ENCODE peak calls at places on chromosomes 5 and 9, in six cellular contexts. X, F, H, R, Z and V are unnamed samples.
A peak's percentile ranks its signal among the peaks of the same experiment; 100 is the strongest.

GRCh38 chr5:18091758-18092157 is 457.5 kb downstream of the TAF11L14 start:
- DNase-seq in R (no peak), F (no peak), H (no peak), X (no peak), Z (no peak), V (no peak)

GRCh38 chr9:84500218-84500617 is 159.7 kb upstream of the SLC28A3 start:
- DNase-seq in X (no peak), Z (no peak), H (no peak), F (no peak), R (no peak), V (no peak)

GRCh38 chr9:121274851-121275250 is 6.9 kb downstream of the GSN start:
- DNase-seq in H (no peak), R (no peak), Z (no peak), F (no peak), X (no peak), V (no peak)

GRCh38 chr5:116942622-116943021 is 368.0 kb upstream of the SEMA6A start:
- DNase-seq in H (no peak), F (no peak), X (no peak), Z (peak; percentile 84), R (peak; percentile 69), V (no peak)

GRCh38 chr9:110975969-110976368 is 62.3 kb downstream of the LPAR1 start:
- DNase-seq in H (no peak), R (no peak), Z (no peak), X (no peak), F (no peak), V (no peak)

GRCh38 chr5:67648201-67648671 is 451.6 kb upstream of the CD180 start:
- DNase-seq in H (no peak), R (no peak), X (no peak), F (no peak), Z (no peak), V (no peak)

GRCh38 chr5:170857066-170857465 is 4.8 kb upstream of the RANBP17 start:
- DNase-seq in X (no peak), R (no peak), Z (no peak), F (no peak), H (no peak), V (no peak)

GRCh38 chr5:32147959-32148358 is 26.2 kb downstream of the GOLPH3 start:
- DNase-seq in F (no peak), H (no peak), R (no peak), X (no peak), Z (no peak), V (no peak)

GRCh38 chr9:134618823-134619454 is 22.7 kb upstream of the COL5A1 start:
- DNase-seq in F (no peak), H (no peak), Z (no peak), R (no peak), X (no peak), V (peak; percentile 18)

DNA sequence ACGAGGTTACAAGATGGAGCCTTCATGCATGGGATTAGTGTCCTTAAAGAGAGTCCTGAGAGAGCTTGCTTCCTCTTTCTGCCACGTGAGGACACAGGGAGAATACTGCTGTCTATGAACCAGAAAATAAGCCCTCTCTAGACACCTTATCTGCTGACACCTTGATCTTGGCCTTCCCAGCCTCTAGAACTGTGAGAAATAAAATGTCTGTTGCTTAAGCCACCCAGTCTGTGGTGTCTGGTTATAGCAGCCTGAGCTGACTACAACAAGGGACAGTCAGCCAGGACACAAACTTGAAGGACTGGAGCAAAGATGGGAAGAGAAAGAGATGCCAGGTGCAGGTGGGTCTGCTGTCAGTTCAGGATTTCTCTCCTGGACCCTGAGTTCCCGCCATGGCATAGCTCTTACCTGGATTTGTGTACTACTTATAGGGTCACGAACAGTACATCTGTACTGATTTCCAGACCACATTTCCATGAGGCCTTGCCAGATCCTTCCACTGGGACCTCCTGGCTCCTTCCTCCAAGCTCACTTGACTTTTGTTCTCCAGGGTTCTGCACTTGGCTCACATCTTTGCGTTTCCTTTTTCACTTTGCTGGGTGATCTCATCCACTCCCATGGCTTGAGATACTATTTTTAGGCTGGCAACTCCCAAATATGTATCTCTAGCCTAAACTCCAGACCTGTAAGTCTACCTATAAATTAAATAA is 44.8 kb upstream of the LIFR start:
- DNase-seq in X (no peak), H (no peak), R (no peak), Z (no peak), F (no peak), V (no peak)
- H3K4ac ChIP-seq in X (no peak overlapping the region), H (no peak overlapping the region), R (no peak overlapping the region), Z (no peak overlapping the region), F (no peak overlapping the region), V (no peak overlapping the region)

GRCh38 chr9:106974341-106974740 is 111.4 kb downstream of the ZNF462 start:
- DNase-seq in Z (no peak), F (no peak), H (no peak), R (no peak), X (no peak), V (no peak)

GRCh38 chr9:106969696-106970095 is 106.7 kb downstream of the ZNF462 start:
- DNase-seq in F (no peak), X (no peak), H (no peak), Z (no peak), R (no peak), V (no peak)

GRCh38 chr9:106970976-106971457 is 108.1 kb downstream of the ZNF462 start:
- DNase-seq in F (no peak), R (no peak), Z (no peak), X (no peak), H (no peak), V (no peak)

GRCh38 chr9:106966481-106966880 is 103.5 kb downstream of the ZNF462 start:
- DNase-seq in H (no peak), Z (no peak), F (no peak), R (no peak), X (no peak), V (no peak)

DNA sequence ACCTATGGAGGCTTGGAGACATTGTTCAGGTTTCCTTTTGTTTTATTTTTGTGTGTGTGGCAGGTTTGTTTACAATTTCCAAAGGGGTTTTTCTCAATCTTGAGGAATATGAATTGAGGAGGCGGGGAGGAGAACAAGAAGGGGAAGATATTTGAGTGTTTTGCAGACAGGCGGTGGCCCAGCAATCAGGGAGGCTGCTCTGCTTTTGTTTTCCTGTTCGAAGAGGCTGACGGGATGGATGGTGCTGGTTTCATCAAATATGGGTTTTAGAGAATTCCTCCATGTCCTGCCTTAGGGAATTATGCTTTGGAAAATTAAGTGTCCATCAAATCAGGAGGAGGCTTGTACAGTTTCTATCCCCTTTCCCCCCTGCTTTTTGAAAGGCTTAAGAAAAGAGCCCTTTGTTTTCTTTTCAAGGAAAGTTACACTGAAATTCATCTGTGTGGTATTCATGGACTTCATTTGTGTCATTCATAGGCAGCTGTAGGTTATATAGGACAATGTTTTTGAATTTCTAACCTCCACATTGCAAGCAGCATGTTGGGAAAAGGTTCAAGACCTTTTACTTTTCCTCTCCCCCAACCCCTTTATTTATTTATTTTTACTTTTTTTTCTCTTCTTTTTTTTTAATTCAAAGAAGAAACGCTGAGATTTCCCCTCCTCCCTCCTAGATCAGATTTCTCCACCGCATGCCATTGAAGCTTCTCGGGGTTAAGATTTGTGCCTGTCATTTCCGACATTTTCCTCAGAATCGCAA is 107.4 kb downstream of the ZNF462 start:
- DNase-seq in X (no peak), F (peak; percentile 35), H (no peak), Z (peak; percentile 25), R (no peak), V (no peak)
- H3K14ac ChIP-seq in X (no peak overlapping the region), F (no peak overlapping the region), H (no peak overlapping the region), Z (no peak overlapping the region), R (no peak overlapping the region), V (no peak overlapping the region)

GRCh38 chr9:32427111-32427873 is 42.8 kb downstream of the ACO1 start:
- DNase-seq in X (no peak), R (peak; percentile 72), Z (peak; percentile 73), H (no peak), F (peak; percentile 77), V (no peak)

GRCh38 chr9:32434892-32435291 is 50.4 kb downstream of the ACO1 start:
- DNase-seq in R (peak; percentile 22), Z (peak; percentile 33), H (no peak), X (no peak), F (peak; percentile 59), V (no peak)

GRCh38 chr9:32431940-32432555 is 47.6 kb downstream of the ACO1 start:
- DNase-seq in F (peak; percentile 64), X (peak; percentile 12), H (no peak), R (peak; percentile 59), Z (peak; percentile 27), V (peak; percentile 43)

GRCh38 chr9:32431196-32431595 is 46.8 kb downstream of the ACO1 start:
- DNase-seq in F (peak; percentile 38), X (no peak), H (no peak), R (peak; percentile 32), Z (no peak), V (no peak)

GRCh38 chr9:32430720-32431119 is 46.3 kb downstream of the ACO1 start:
- DNase-seq in Z (peak; percentile 81), H (no peak), F (peak; percentile 73), R (peak; percentile 37), X (no peak), V (no peak)
- H3K27ac ChIP-seq in Z (no peak overlapping the region), H (no peak overlapping the region), F (peak overlapping the region; percentile 82), R (peak overlapping the region; percentile 79), X (no peak overlapping the region), V (no peak overlapping the region)

DNA sequence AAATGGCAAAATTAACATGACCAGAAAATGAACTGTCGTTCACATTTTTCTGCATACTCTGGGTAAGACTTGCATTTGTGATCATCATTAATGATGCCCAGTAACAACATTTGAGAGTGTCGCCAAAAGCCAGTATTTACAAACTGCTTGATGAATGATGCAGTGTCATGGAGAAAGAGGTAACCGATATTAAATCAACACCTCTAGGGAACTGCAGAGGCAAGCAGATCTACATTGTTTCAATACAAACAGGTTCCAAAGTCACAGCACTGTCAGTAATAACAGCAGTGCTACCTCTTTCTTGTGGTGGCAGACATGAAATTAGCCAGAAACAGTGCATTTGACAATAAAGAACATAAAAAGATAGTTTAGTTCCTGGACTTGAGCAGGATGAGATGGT is 456.5 kb downstream of the ARHGEF28 start:
- DNase-seq in F (no peak), R (no peak), X (no peak), H (no peak), Z (no peak), V (no peak)
- H3K4ac ChIP-seq in F (no peak overlapping the region), R (no peak overlapping the region), X (no peak overlapping the region), H (no peak overlapping the region), Z (no peak overlapping the region), V (no peak overlapping the region)

GRCh38 chr5:80937591-80937990 is 22.6 kb upstream of the RASGRF2 start:
- DNase-seq in X (no peak), H (no peak), R (peak; percentile 62), Z (peak; percentile 42), F (peak; percentile 31), V (no peak)
- H3K14ac ChIP-seq in X (no peak overlapping the region), H (no peak overlapping the region), R (no peak overlapping the region), Z (no peak overlapping the region), F (no peak overlapping the region), V (no peak overlapping the region)

DNA sequence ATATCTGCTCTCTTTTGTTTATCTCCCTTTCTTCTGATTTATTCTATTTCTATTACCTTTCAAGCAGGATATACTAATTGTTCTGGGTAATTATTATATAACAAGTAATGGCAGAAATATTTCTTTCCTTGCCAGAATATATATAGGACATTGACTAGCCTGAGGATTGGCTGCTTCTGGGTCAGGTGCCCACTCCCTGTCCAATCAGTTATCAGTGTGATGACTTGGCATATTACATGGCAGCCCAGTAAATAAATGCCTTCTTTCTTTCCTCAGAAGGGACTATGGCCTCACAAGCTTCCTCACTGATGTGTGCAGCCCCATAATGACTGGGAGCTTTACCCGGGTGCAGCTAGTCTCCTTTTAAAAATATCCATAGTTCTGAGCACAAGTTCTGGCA is 301.1 kb downstream of the EFNA5 start:
- DNase-seq in R (no peak), X (no peak), H (no peak), Z (no peak), F (no peak), V (no peak)
- H3K27ac ChIP-seq in R (no peak overlapping the region), X (no peak overlapping the region), H (no peak overlapping the region), Z (no peak overlapping the region), F (no peak overlapping the region), V (no peak overlapping the region)